ENCODE peak calls at places on chromosome 13, in six cellular contexts. One of them, this sample, is unnamed.

GRCh38 chr13:95880346-95880745 is 172.9 kb downstream of the UGGT2 start:
- DNase-seq in esophagus squamous epithelium: no peak
- DNase-seq in adipocyte: peak
- DNase-seq in tibial artery: no peak
- DNase-seq in HTR-8/SVneo: no peak
- DNase-seq in heart left ventricle: no peak
- DNase-seq in this sample: no peak

GRCh38 chr13:111904701-111905608 is 162.0 kb upstream of the SOX1 start:
- DNase-seq in esophagus squamous epithelium: no peak
- DNase-seq in adipocyte: no peak
- DNase-seq in tibial artery: peak
- DNase-seq in HTR-8/SVneo: no peak
- DNase-seq in heart left ventricle: no peak
- DNase-seq in this sample: no peak

GRCh38 chr13:98462946-98463345 is 114.0 kb downstream of the STK24 start:
- DNase-seq in esophagus squamous epithelium: no peak
- DNase-seq in adipocyte: no peak
- DNase-seq in tibial artery: peak
- DNase-seq in HTR-8/SVneo: no peak
- DNase-seq in heart left ventricle: no peak
- DNase-seq in this sample: no peak

GRCh38 chr13:80664930-80665329 is 324.0 kb upstream of the SPRY2 start:
- DNase-seq in esophagus squamous epithelium: no peak
- DNase-seq in adipocyte: no peak
- DNase-seq in tibial artery: no peak
- DNase-seq in HTR-8/SVneo: no peak
- DNase-seq in heart left ventricle: no peak
- DNase-seq in this sample: no peak

GRCh38 chr13:41960195-41960699 is 662 bp downstream of the VWA8 start:
- DNase-seq in esophagus squamous epithelium: no peak
- DNase-seq in adipocyte: peak
- DNase-seq in tibial artery: no peak
- DNase-seq in HTR-8/SVneo: no peak
- DNase-seq in heart left ventricle: peak
- DNase-seq in this sample: no peak

GRCh38 chr13:24212254-24212653 is 51.7 kb downstream of the SPATA13 start:
- DNase-seq in esophagus squamous epithelium: no peak
- DNase-seq in adipocyte: no peak
- DNase-seq in tibial artery: no peak
- DNase-seq in HTR-8/SVneo: no peak
- DNase-seq in heart left ventricle: no peak
- DNase-seq in this sample: no peak

GRCh38 chr13:28046981-28047380 is 53.4 kb downstream of the FLT3 start:
- DNase-seq in esophagus squamous epithelium: no peak
- DNase-seq in adipocyte: peak
- DNase-seq in tibial artery: no peak
- DNase-seq in HTR-8/SVneo: no peak
- DNase-seq in heart left ventricle: no peak
- DNase-seq in this sample: no peak

GRCh38 chr13:74464656-74465055 is 330.5 kb upstream of the KLF12 start:
- DNase-seq in esophagus squamous epithelium: no peak
- DNase-seq in adipocyte: no peak
- DNase-seq in tibial artery: no peak
- DNase-seq in HTR-8/SVneo: no peak
- DNase-seq in heart left ventricle: no peak
- DNase-seq in this sample: no peak

GRCh38 chr13:52344108-52344507 is 61.9 kb downstream of the THSD1 start:
- DNase-seq in esophagus squamous epithelium: no peak
- DNase-seq in adipocyte: no peak
- DNase-seq in tibial artery: no peak
- DNase-seq in HTR-8/SVneo: no peak
- DNase-seq in heart left ventricle: no peak
- DNase-seq in this sample: no peak

GRCh38 chr13:44045179-44045562 is 165.5 kb downstream of the LACC1 start:
- DNase-seq in esophagus squamous epithelium: no peak
- DNase-seq in adipocyte: no peak
- DNase-seq in tibial artery: no peak
- DNase-seq in HTR-8/SVneo: no peak
- DNase-seq in heart left ventricle: no peak
- DNase-seq in this sample: no peak

GRCh38 chr13:24348797-24349515 is 39.6 kb downstream of the C1QTNF9 start:
- DNase-seq in esophagus squamous epithelium: no peak
- DNase-seq in adipocyte: no peak
- DNase-seq in tibial artery: no peak
- DNase-seq in HTR-8/SVneo: no peak
- DNase-seq in heart left ventricle: no peak
- DNase-seq in this sample: no peak

GRCh38 chr13:30081331-30081730 is 226.0 kb downstream of the KATNAL1 start:
- DNase-seq in esophagus squamous epithelium: no peak
- DNase-seq in adipocyte: no peak
- DNase-seq in tibial artery: no peak
- DNase-seq in HTR-8/SVneo: no peak
- DNase-seq in heart left ventricle: no peak
- DNase-seq in this sample: no peak

GRCh38 chr13:34070006-34070405 is 252.1 kb downstream of the RFC3 start:
- DNase-seq in esophagus squamous epithelium: no peak
- DNase-seq in adipocyte: peak
- DNase-seq in tibial artery: no peak
- DNase-seq in HTR-8/SVneo: no peak
- DNase-seq in heart left ventricle: no peak
- DNase-seq in this sample: no peak

GRCh38 chr13:22130254-22130653 is 459.4 kb downstream of the FGF9 start:
- DNase-seq in esophagus squamous epithelium: no peak
- DNase-seq in adipocyte: no peak
- DNase-seq in tibial artery: no peak
- DNase-seq in HTR-8/SVneo: no peak
- DNase-seq in heart left ventricle: no peak
- DNase-seq in this sample: no peak

GRCh38 chr13:78680064-78680463 is 21.1 kb upstream of the OBI1 start:
- DNase-seq in esophagus squamous epithelium: no peak
- DNase-seq in adipocyte: no peak
- DNase-seq in tibial artery: no peak
- DNase-seq in HTR-8/SVneo: no peak
- DNase-seq in heart left ventricle: no peak
- DNase-seq in this sample: no peak

GRCh38 chr13:28423010-28423409 is 71.9 kb downstream of the FLT1 start:
- DNase-seq in esophagus squamous epithelium: no peak
- DNase-seq in adipocyte: no peak
- DNase-seq in tibial artery: peak
- DNase-seq in HTR-8/SVneo: no peak
- DNase-seq in heart left ventricle: peak
- DNase-seq in this sample: peak

GRCh38 chr13:29503041-29503837 is 92.2 kb downstream of the SLC7A1 start:
- DNase-seq in esophagus squamous epithelium: no peak
- DNase-seq in adipocyte: peak
- DNase-seq in tibial artery: no peak
- DNase-seq in HTR-8/SVneo: no peak
- DNase-seq in heart left ventricle: no peak
- DNase-seq in this sample: no peak

GRCh38 chr13:41502676-41503075 is 45.3 kb downstream of the RGCC start:
- DNase-seq in esophagus squamous epithelium: no peak
- DNase-seq in adipocyte: no peak
- DNase-seq in tibial artery: no peak
- DNase-seq in HTR-8/SVneo: no peak
- DNase-seq in heart left ventricle: no peak
- DNase-seq in this sample: no peak

GRCh38 chr13:77014906-77015685 is 11.9 kb downstream of the FBXL3 start:
- DNase-seq in esophagus squamous epithelium: no peak
- DNase-seq in adipocyte: no peak
- DNase-seq in tibial artery: no peak
- DNase-seq in HTR-8/SVneo: no peak
- DNase-seq in heart left ventricle: no peak
- DNase-seq in this sample: no peak

GRCh38 chr13:75364131-75364713 is 117.7 kb downstream of the TBC1D4 start:
- DNase-seq in esophagus squamous epithelium: no peak
- DNase-seq in adipocyte: no peak
- DNase-seq in tibial artery: no peak
- DNase-seq in HTR-8/SVneo: no peak
- DNase-seq in heart left ventricle: no peak
- DNase-seq in this sample: no peak

GRCh38 chr13:101453784-101454201 is 1.3 kb downstream of the ITGBL1 start:
- DNase-seq in esophagus squamous epithelium: no peak
- DNase-seq in adipocyte: peak
- DNase-seq in tibial artery: peak
- DNase-seq in HTR-8/SVneo: no peak
- DNase-seq in heart left ventricle: peak
- DNase-seq in this sample: no peak

GRCh38 chr13:77919351-77920294 is 992 bp upstream of the EDNRB start:
- DNase-seq in esophagus squamous epithelium: no peak
- DNase-seq in adipocyte: peak
- DNase-seq in tibial artery: no peak
- DNase-seq in HTR-8/SVneo: no peak
- DNase-seq in heart left ventricle: peak
- DNase-seq in this sample: peak

GRCh38 chr13:108154421-108154858 is 60.9 kb downstream of the LIG4 start:
- DNase-seq in esophagus squamous epithelium: no peak
- DNase-seq in adipocyte: no peak
- DNase-seq in tibial artery: no peak
- DNase-seq in HTR-8/SVneo: no peak
- DNase-seq in heart left ventricle: no peak
- DNase-seq in this sample: no peak

GRCh38 chr13:45206340-45206739 is 5.5 kb upstream of the KCTD4 start:
- DNase-seq in esophagus squamous epithelium: no peak
- DNase-seq in adipocyte: peak
- DNase-seq in tibial artery: no peak
- DNase-seq in HTR-8/SVneo: peak
- DNase-seq in heart left ventricle: no peak
- DNase-seq in this sample: no peak

GRCh38 chr13:94153586-94153985 is 325.9 kb downstream of the DCT start:
- DNase-seq in esophagus squamous epithelium: no peak
- DNase-seq in adipocyte: no peak
- DNase-seq in tibial artery: no peak
- DNase-seq in HTR-8/SVneo: no peak
- DNase-seq in heart left ventricle: no peak
- DNase-seq in this sample: no peak

GRCh38 chr13:51879133-51879532 is 17.4 kb downstream of the CCDC70 start:
- DNase-seq in esophagus squamous epithelium: no peak
- DNase-seq in adipocyte: no peak
- DNase-seq in tibial artery: no peak
- DNase-seq in HTR-8/SVneo: no peak
- DNase-seq in heart left ventricle: no peak
- DNase-seq in this sample: no peak

GRCh38 chr13:101691326-101691725 is 238.9 kb downstream of the ITGBL1 start:
- DNase-seq in esophagus squamous epithelium: no peak
- DNase-seq in adipocyte: no peak
- DNase-seq in tibial artery: no peak
- DNase-seq in HTR-8/SVneo: no peak
- DNase-seq in heart left ventricle: no peak
- DNase-seq in this sample: no peak

GRCh38 chr13:28819046-28819747 is 942 bp upstream of the MTUS2 start:
- DNase-seq in esophagus squamous epithelium: no peak
- DNase-seq in adipocyte: peak
- DNase-seq in tibial artery: no peak
- DNase-seq in HTR-8/SVneo: no peak
- DNase-seq in heart left ventricle: peak
- DNase-seq in this sample: no peak

GRCh38 chr13:46640843-46641242 is 87.9 kb downstream of the LRCH1 start:
- DNase-seq in esophagus squamous epithelium: no peak
- DNase-seq in adipocyte: no peak
- DNase-seq in tibial artery: no peak
- DNase-seq in HTR-8/SVneo: no peak
- DNase-seq in heart left ventricle: no peak
- DNase-seq in this sample: no peak

GRCh38 chr13:42835012-42835411 is 53.6 kb downstream of the FAM216B start:
- DNase-seq in esophagus squamous epithelium: no peak
- DNase-seq in adipocyte: no peak
- DNase-seq in tibial artery: no peak
- DNase-seq in HTR-8/SVneo: no peak
- DNase-seq in heart left ventricle: no peak
- DNase-seq in this sample: no peak

GRCh38 chr13:87614276-87614675 is 56.9 kb upstream of the SLITRK5 start:
- DNase-seq in esophagus squamous epithelium: no peak
- DNase-seq in adipocyte: no peak
- DNase-seq in tibial artery: no peak
- DNase-seq in HTR-8/SVneo: no peak
- DNase-seq in heart left ventricle: no peak
- DNase-seq in this sample: no peak

This sample was measured in Right ventricle myocardium inferior.